ENCODE peak calls at places on chromosomes 5 and 9, in five cellular contexts. One of them, this sample, is unnamed.

GRCh38 chr9:120360046-120360445 is 219.9 kb downstream of the CDK5RAP2 start:
- DNase-seq in OCI-LY7: no peak
- DNase-seq in transverse colon: no peak
- DNase-seq in lung: no peak
- DNase-seq in GM12864: no peak
- DNase-seq in this sample: no peak

GRCh38 chr5:142783601-142784291 is 13.6 kb downstream of the ARHGAP26 start:
- DNase-seq in OCI-LY7: no peak
- DNase-seq in lung: no peak
- DNase-seq in GM12864: no peak
- DNase-seq in transverse colon: no peak
- DNase-seq in this sample: no peak

GRCh38 chr5:121737120-121737519 is 114.6 kb upstream of the FTMT start:
- DNase-seq in OCI-LY7: no peak
- DNase-seq in transverse colon: no peak
- DNase-seq in GM12864: no peak
- DNase-seq in lung: no peak
- DNase-seq in this sample: no peak

GRCh38 chr5:11385251-11385900 is 518.9 kb downstream of the CTNND2 start:
- DNase-seq in GM12864: no peak
- DNase-seq in transverse colon: no peak
- DNase-seq in OCI-LY7: no peak
- DNase-seq in lung: no peak
- DNase-seq in this sample: no peak

GRCh38 chr5:32814141-32814540 is 103.0 kb downstream of the NPR3 start:
- DNase-seq in OCI-LY7: no peak
- DNase-seq in lung: no peak
- DNase-seq in GM12864: no peak
- DNase-seq in transverse colon: no peak
- DNase-seq in this sample: no peak

GRCh38 chr5:104412649-104413240 is 850.2 kb upstream of the NUDT12 start:
- DNase-seq in GM12864: no peak
- DNase-seq in OCI-LY7: peak
- DNase-seq in lung: no peak
- DNase-seq in transverse colon: no peak
- DNase-seq in this sample: peak

GRCh38 chr5:150523472-150524350 is 15.8 kb downstream of the NDST1 start:
- DNase-seq in transverse colon: peak
- DNase-seq in GM12864: peak
- DNase-seq in lung: no peak
- DNase-seq in OCI-LY7: peak
- DNase-seq in this sample: no peak

GRCh38 chr9:7841831-7842230 is 42.3 kb upstream of the DMAC1 start:
- DNase-seq in transverse colon: no peak
- DNase-seq in OCI-LY7: no peak
- DNase-seq in GM12864: no peak
- DNase-seq in lung: no peak
- DNase-seq in this sample: no peak

GRCh38 chr5:120368923-120369715 is 95.0 kb upstream of the PRR16 start:
- DNase-seq in transverse colon: peak
- DNase-seq in OCI-LY7: no peak
- DNase-seq in GM12864: no peak
- DNase-seq in lung: no peak
- DNase-seq in this sample: no peak

GRCh38 chr5:93790401-93790800 is 49.0 kb upstream of the POU5F2 start:
- DNase-seq in OCI-LY7: no peak
- DNase-seq in GM12864: no peak
- DNase-seq in transverse colon: no peak
- DNase-seq in lung: no peak
- DNase-seq in this sample: no peak

GRCh38 chr5:93236807-93237421 is 344.1 kb downstream of the NR2F1-AS1 start:
- DNase-seq in transverse colon: no peak
- DNase-seq in lung: no peak
- DNase-seq in OCI-LY7: no peak
- DNase-seq in GM12864: no peak
- DNase-seq in this sample: no peak

GRCh38 chr5:76718381-76718832 is 2.5 kb downstream of the F2R start:
- DNase-seq in OCI-LY7: no peak
- DNase-seq in lung: no peak
- DNase-seq in GM12864: no peak
- DNase-seq in transverse colon: no peak
- DNase-seq in this sample: no peak

GRCh38 chr9:110050925-110051355 is 157.0 kb downstream of the C9orf152 start:
- DNase-seq in lung: peak
- DNase-seq in transverse colon: no peak
- DNase-seq in GM12864: peak
- DNase-seq in OCI-LY7: peak
- DNase-seq in this sample: peak

GRCh38 chr5:140298183-140298601 is 4.7 kb downstream of the PFDN1 start:
- DNase-seq in transverse colon: no peak
- DNase-seq in GM12864: no peak
- DNase-seq in lung: no peak
- DNase-seq in OCI-LY7: no peak
- DNase-seq in this sample: peak

GRCh38 chr9:102244916-102245315 is 506.5 kb upstream of the GRIN3A start:
- DNase-seq in GM12864: no peak
- DNase-seq in lung: no peak
- DNase-seq in transverse colon: no peak
- DNase-seq in OCI-LY7: no peak
- DNase-seq in this sample: no peak

GRCh38 chr5:120254385-120254784 is 209.7 kb upstream of the PRR16 start:
- DNase-seq in lung: no peak
- DNase-seq in OCI-LY7: no peak
- DNase-seq in GM12864: no peak
- DNase-seq in transverse colon: no peak
- DNase-seq in this sample: no peak

GRCh38 chr9:15423328-15423985 is 781 bp downstream of the SNAPC3 start:
- DNase-seq in lung: no peak
- DNase-seq in OCI-LY7: peak
- DNase-seq in transverse colon: no peak
- DNase-seq in GM12864: no peak
- DNase-seq in this sample: no peak

GRCh38 chr9:81538929-81539716 is 150.2 kb downstream of the TLE1 start:
- DNase-seq in GM12864: no peak
- DNase-seq in transverse colon: no peak
- DNase-seq in lung: no peak
- DNase-seq in OCI-LY7: no peak
- DNase-seq in this sample: no peak

GRCh38 chr9:29564564-29564963 is 1991.3 kb upstream of the C9orf72 start:
- DNase-seq in OCI-LY7: no peak
- DNase-seq in transverse colon: no peak
- DNase-seq in lung: no peak
- DNase-seq in GM12864: no peak
- DNase-seq in this sample: no peak
- H3K4me3 ChIP-seq in OCI-LY7: no peak
- H3K4me3 ChIP-seq in transverse colon: no peak
- H3K4me3 ChIP-seq in lung: no peak
- H3K4me3 ChIP-seq in GM12864: no peak
- H3K4me3 ChIP-seq in this sample: no peak

GRCh38 chr5:136629125-136629790 is 263.9 kb upstream of the TRPC7 start:
- DNase-seq in OCI-LY7: no peak
- DNase-seq in GM12864: no peak
- DNase-seq in lung: no peak
- DNase-seq in transverse colon: no peak
- DNase-seq in this sample: no peak
- H3K4me3 ChIP-seq in OCI-LY7: no peak
- H3K4me3 ChIP-seq in GM12864: no peak
- H3K4me3 ChIP-seq in lung: no peak
- H3K4me3 ChIP-seq in transverse colon: no peak
- H3K4me3 ChIP-seq in this sample: no peak

GRCh38 chr5:128966375-128966774 is 1.1 kb downstream of the SLC27A6 start:
- DNase-seq in lung: no peak
- DNase-seq in GM12864: no peak
- DNase-seq in OCI-LY7: no peak
- DNase-seq in transverse colon: no peak
- DNase-seq in this sample: no peak
- H3K4me3 ChIP-seq in lung: no peak
- H3K4me3 ChIP-seq in GM12864: no peak
- H3K4me3 ChIP-seq in OCI-LY7: no peak
- H3K4me3 ChIP-seq in transverse colon: no peak
- H3K4me3 ChIP-seq in this sample: no peak

GRCh38 chr9:128162215-128163026 is 2.4 kb downstream of the BBLN start:
- DNase-seq in transverse colon: no peak
- DNase-seq in lung: no peak
- DNase-seq in GM12864: no peak
- DNase-seq in OCI-LY7: no peak
- DNase-seq in this sample: no peak

GRCh38 chr9:128159784-128160602 is at the start of gene BBLN:
- DNase-seq in GM12864: peak
- DNase-seq in OCI-LY7: peak
- DNase-seq in lung: peak
- DNase-seq in transverse colon: peak
- DNase-seq in this sample: no peak

GRCh38 chr9:128160603-128160987 is 530 bp downstream of the BBLN start:
- DNase-seq in GM12864: no peak
- DNase-seq in lung: no peak
- DNase-seq in OCI-LY7: peak
- DNase-seq in transverse colon: peak
- DNase-seq in this sample: no peak

GRCh38 chr9:128155736-128156500 is 4.1 kb upstream of the BBLN start:
- DNase-seq in transverse colon: no peak
- DNase-seq in lung: no peak
- DNase-seq in GM12864: no peak
- DNase-seq in OCI-LY7: no peak
- DNase-seq in this sample: no peak

DNA sequence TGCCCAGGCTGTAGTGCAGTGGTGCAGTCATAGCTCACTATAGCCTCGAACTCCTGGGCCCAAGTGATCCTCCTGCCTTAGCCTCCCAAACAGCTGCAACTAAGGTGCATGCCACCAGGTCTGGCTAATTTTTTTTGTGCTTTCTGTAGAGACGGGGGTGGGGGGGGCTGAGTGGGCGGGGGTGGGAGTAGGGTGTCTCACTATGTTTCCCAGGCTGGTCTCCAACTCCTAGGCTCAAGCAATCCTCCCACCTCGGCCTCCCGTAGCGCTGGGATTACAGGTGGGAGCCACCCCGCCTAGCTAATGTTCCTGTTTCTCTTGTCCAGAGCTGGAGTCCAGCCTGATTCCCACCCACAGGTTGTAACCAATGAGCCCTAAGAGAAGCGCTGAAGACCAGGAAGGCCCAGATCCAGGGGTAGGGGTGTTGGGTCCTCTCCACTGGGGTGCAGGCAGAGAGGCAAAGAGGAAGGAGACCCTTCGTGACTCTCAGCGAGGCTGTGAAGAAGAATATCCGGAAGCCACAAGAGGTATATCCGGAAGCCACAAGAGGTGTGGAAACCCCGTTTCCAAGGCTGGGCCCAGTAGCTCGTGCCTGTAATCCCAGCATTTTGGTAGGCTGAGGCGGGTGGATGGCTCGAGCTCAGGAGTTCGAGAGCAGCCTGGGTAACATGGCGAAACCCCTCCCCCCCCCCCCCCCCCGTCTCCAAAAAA is 837 bp upstream of the BBLN start:
- DNase-seq in transverse colon: peak
- DNase-seq in GM12864: peak
- DNase-seq in lung: peak
- DNase-seq in OCI-LY7: peak
- DNase-seq in this sample: no peak
- H3K4me3 ChIP-seq in transverse colon: peak
- H3K4me3 ChIP-seq in GM12864: peak
- H3K4me3 ChIP-seq in lung: no peak
- H3K4me3 ChIP-seq in OCI-LY7: peak
- H3K4me3 ChIP-seq in this sample: peak

DNA sequence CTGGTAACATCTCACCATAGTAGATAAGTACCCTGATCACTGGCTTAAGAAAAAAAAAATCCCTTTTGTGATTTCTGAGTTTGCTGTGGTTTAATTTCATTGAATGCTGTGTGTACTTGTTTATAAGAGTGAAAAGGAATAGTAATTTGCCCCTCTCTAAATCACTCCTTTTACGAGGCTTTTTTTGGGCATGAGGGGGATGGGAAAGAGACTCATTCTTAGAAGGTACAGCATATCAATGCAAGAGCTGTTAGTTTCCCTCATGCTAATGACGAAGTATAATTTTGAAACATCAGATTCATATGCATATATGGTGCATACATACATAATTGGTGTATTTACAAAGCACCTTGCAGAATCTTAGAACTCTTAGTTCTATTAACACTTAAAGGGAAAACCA is 2.4 kb upstream of the SLC44A1 start:
- DNase-seq in lung: no peak
- DNase-seq in GM12864: no peak
- DNase-seq in transverse colon: no peak
- DNase-seq in OCI-LY7: no peak
- DNase-seq in this sample: no peak
- H3K4me3 ChIP-seq in lung: no peak
- H3K4me3 ChIP-seq in GM12864: no peak
- H3K4me3 ChIP-seq in transverse colon: no peak
- H3K4me3 ChIP-seq in OCI-LY7: no peak
- H3K4me3 ChIP-seq in this sample: no peak

GRCh38 chr5:1883120-1883924 is 597 bp upstream of the IRX4 start:
- DNase-seq in lung: no peak
- DNase-seq in OCI-LY7: no peak
- DNase-seq in GM12864: no peak
- DNase-seq in transverse colon: no peak
- DNase-seq in this sample: no peak
- H3K4me3 ChIP-seq in lung: no peak
- H3K4me3 ChIP-seq in OCI-LY7: no peak
- H3K4me3 ChIP-seq in GM12864: no peak
- H3K4me3 ChIP-seq in transverse colon: no peak
- H3K4me3 ChIP-seq in this sample: no peak

GRCh38 chr9:137756045-137756744 is 121.4 kb upstream of the CACNA1B start:
- DNase-seq in OCI-LY7: no peak
- DNase-seq in GM12864: no peak
- DNase-seq in transverse colon: no peak
- DNase-seq in lung: no peak
- DNase-seq in this sample: no peak

GRCh38 chr9:137757613-137758029 is 120.0 kb upstream of the CACNA1B start:
- DNase-seq in transverse colon: peak
- DNase-seq in lung: no peak
- DNase-seq in OCI-LY7: no peak
- DNase-seq in GM12864: peak
- DNase-seq in this sample: peak

GRCh38 chr9:137755261-137755927 is 122.2 kb upstream of the CACNA1B start:
- DNase-seq in lung: no peak
- DNase-seq in transverse colon: no peak
- DNase-seq in GM12864: no peak
- DNase-seq in OCI-LY7: no peak
- DNase-seq in this sample: no peak

GRCh38 chr9:137758067-137758466 is 119.5 kb upstream of the CACNA1B start:
- DNase-seq in lung: no peak
- DNase-seq in OCI-LY7: no peak
- DNase-seq in GM12864: no peak
- DNase-seq in transverse colon: no peak
- DNase-seq in this sample: no peak

GRCh38 chr9:137757139-137757538 is 120.4 kb upstream of the CACNA1B start:
- DNase-seq in transverse colon: no peak
- DNase-seq in OCI-LY7: no peak
- DNase-seq in GM12864: no peak
- DNase-seq in lung: no peak
- DNase-seq in this sample: no peak
- H3K4me3 ChIP-seq in transverse colon: no peak
- H3K4me3 ChIP-seq in OCI-LY7: no peak
- H3K4me3 ChIP-seq in GM12864: no peak
- H3K4me3 ChIP-seq in lung: no peak
- H3K4me3 ChIP-seq in this sample: no peak

This sample was measured in kidney epithelial cell.